ENCODE peak calls at places on chromosome 12, in nine cellular contexts. L is lung, U is pancreas, X is mammary epithelial cell, E is right lobe of liver, K is ascending aorta, C is A673, N is esophagus squamous epithelium, V is uterus. R is an unnamed sample. For H3K4me1, the result is how much of the 10 kb centered on the place peaks cover.

GRCh38 chr12:116880817-116881324 is 370 bp downstream of the HRK start:
- DNase-seq in L (no peak), U (peak), X (peak), E (no peak), K (no peak), C (peak), N (no peak), V (no peak), R (no peak)

GRCh38 chr12:42277426-42278115 is 39.5 kb upstream of the YAF2 start:
- DNase-seq in L (no peak), U (no peak), X (no peak), E (no peak), K (no peak), C (peak), N (no peak), V (no peak), R (no peak)

GRCh38 chr12:130677957-130678558 is 38.0 kb downstream of the RIMBP2 start:
- DNase-seq in L (no peak), U (no peak), X (no peak), E (no peak), K (no peak), C (no peak), N (no peak), V (no peak), R (no peak)

GRCh38 chr12:77591959-77592358 is 238.7 kb upstream of the NAV3 start:
- DNase-seq in L (no peak), U (no peak), X (no peak), E (no peak), K (no peak), C (no peak), N (no peak), V (no peak), R (no peak)

GRCh38 chr12:64825143-64826011 is 930 bp downstream of the TBC1D30 start:
- DNase-seq in L (no peak), U (no peak), X (no peak), E (no peak), K (no peak), C (no peak), N (no peak), V (no peak), R (no peak)

GRCh38 chr12:67147030-67147429 is 122.1 kb upstream of the CAND1 start:
- DNase-seq in L (no peak), U (no peak), X (no peak), E (no peak), K (no peak), C (no peak), N (no peak), V (no peak), R (no peak)

GRCh38 chr12:22276313-22276712 is 58.2 kb downstream of the ST8SIA1 start:
- DNase-seq in L (no peak), U (no peak), X (no peak), E (no peak), K (no peak), C (no peak), N (no peak), V (peak), R (no peak)

GRCh38 chr12:3303410-3304136 is 187.4 kb upstream of the PRMT8 start:
- DNase-seq in L (no peak), U (peak), X (peak), E (no peak), K (no peak), C (no peak), N (no peak), V (no peak), R (no peak)

DNA sequence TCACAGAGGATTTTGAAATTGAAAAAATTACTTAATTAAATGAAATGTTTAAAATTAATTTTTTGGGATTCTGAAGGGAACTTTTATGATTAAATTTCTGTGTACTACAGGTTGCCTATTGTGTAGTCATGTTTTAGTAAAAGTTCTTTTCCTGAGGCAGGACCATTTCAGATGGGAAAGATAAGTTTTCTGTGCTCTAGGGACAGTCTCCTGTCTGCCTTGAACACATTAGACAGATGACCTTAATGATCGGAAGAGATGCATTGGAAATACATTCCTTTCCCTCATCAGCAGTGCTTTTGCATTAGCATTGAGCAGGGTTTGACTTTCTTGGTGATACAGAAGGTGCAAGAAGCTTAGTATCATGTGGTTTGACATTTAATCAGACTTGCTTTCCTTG is 28.1 kb downstream of the CRADD start:
- DNase-seq in L (no peak), U (no peak), X (no peak), E (no peak), K (no peak), C (no peak), N (no peak), V (no peak), R (no peak)
- H3K4me1 ChIP-seq in L (under half), U (under half), X (under half), E (under half), K (under half), C (under half), N (under half), V (under half), R (under half)

GRCh38 chr12:47808574-47809380 is 10.9 kb downstream of the HDAC7 start:
- DNase-seq in L (no peak), U (peak), X (peak), E (no peak), K (no peak), C (no peak), N (no peak), V (no peak), R (no peak)
- H3K4me1 ChIP-seq in L (half or more), U (under half), X (under half), E (under half), K (half or more), C (under half), N (half or more), V (half or more), R (half or more)

GRCh38 chr12:111482464-111482863 is 76.7 kb downstream of the SH2B3 start:
- DNase-seq in L (no peak), U (no peak), X (no peak), E (no peak), K (no peak), C (no peak), N (no peak), V (no peak), R (no peak)
- H3K4me1 ChIP-seq in L (under half), U (under half), X (under half), E (under half), K (under half), C (under half), N (under half), V (under half), R (under half)

DNA sequence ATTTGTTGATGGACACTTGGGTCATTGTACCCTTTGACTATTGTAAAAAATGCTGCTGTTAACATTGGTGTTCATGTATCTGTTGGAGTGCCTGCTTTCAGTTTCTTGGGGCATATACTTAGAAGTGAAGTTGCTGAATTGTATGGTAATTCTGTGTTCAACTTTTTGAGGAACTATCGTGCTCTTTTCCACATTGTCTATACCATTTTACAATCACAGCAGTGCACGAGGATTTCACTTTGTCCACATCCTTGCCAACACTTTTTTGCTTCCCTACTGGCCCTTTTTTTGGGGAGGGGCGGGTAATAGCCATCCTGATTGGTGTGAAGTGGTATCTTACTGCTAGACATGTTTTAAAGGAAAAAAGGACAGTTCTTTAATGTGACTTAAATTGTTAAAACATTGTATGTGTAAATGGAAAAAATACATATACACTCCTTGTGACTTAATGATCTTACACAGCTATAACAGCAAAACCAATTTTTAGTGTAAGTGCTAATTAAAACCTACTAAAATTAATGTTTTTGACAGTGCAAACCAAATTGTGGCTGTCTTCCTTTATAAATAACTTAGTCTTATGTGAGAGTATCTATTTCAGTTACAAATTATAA is 52.7 kb downstream of the WNK1 start:
- DNase-seq in L (no peak), U (no peak), X (no peak), E (no peak), K (no peak), C (no peak), N (no peak), V (no peak), R (no peak)
- H3K4me1 ChIP-seq in L (under half), U (under half), X (under half), E (under half), K (under half), C (under half), N (under half), V (under half), R (under half)

GRCh38 chr12:6551063-6551461 is 4.8 kb downstream of the IFFO1 start:
- DNase-seq in L (no peak), U (no peak), X (no peak), E (peak), K (peak), C (no peak), N (no peak), V (peak), R (no peak)

GRCh38 chr12:6548556-6549378 is 7.1 kb downstream of the IFFO1 start:
- DNase-seq in L (no peak), U (no peak), X (no peak), E (no peak), K (peak), C (no peak), N (no peak), V (no peak), R (no peak)

GRCh38 chr12:6547987-6548386 is 7.9 kb downstream of the IFFO1 start:
- DNase-seq in L (no peak), U (no peak), X (peak), E (no peak), K (peak), C (no peak), N (no peak), V (peak), R (no peak)

GRCh38 chr12:6550294-6551062 is 5.4 kb downstream of the IFFO1 start:
- DNase-seq in L (no peak), U (no peak), X (no peak), E (no peak), K (peak), C (no peak), N (no peak), V (no peak), R (no peak)

DNA sequence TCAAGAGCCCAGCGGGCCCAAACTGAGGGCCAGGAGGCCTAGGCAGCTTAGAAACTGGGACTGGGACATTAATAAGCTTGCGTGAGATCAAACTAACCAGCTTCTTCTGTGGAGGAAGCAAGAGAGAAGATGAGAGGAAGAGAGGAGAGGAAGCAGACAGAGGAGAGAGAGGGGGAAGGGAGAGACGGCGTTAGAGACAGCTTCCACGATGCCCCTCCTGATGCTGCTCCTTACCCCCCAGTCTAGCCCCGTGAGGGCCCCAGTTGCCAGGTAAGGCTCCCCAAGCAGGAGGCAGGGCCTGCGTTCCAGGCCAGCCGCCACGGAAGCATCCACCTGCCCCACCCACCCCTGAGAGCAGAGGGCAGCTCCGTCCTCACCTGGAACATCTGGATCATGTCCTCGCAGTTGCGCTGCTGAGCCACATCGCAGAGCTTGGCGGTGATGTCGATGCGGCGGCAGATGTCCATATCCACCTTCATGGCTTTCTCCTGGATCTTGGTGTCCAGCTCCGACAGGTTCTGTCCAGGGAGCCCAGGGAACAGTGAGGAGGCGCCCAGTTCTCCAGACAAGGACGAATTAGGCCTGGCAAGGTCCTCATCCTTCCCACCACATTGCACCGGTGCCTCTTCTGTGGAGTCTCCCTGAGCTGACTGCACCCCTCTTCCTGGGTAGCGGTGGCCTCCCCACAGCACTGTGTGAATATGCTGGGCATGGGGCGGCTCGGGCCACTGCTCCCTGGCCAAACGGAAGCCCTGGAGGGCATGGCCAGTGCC is 6.3 kb downstream of the IFFO1 start:
- DNase-seq in L (no peak), U (no peak), X (no peak), E (no peak), K (peak), C (no peak), N (no peak), V (no peak), R (no peak)
- H3K4me1 ChIP-seq in L (under half), U (under half), X (under half), E (under half), K (under half), C (under half), N (under half), V (half or more), R (half or more)

DNA sequence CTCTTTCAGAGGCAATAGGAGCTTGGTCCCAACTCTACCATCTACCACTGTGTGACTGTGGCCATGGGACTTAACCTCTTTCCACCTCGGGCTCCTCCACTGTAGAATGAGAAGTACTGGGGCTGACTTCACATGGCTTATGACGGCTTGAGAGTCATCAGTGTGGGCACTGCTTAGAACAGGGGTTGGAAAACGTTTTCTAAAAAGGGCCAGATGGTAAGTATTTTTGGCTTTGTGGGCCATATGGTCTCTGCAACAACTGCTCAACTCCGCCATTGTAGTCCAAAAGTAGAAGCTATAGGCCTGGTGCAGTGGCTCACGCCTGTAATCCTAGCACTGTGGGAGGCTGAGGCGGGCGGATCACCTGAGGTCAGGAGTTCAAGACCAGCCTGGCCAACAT is 69.2 kb upstream of the LTA4H start:
- DNase-seq in L (no peak), U (no peak), X (no peak), E (no peak), K (no peak), C (no peak), N (no peak), V (no peak), R (no peak)
- H3K4me1 ChIP-seq in L (under half), U (under half), X (under half), E (under half), K (under half), C (under half), N (under half), V (under half), R (under half)

DNA sequence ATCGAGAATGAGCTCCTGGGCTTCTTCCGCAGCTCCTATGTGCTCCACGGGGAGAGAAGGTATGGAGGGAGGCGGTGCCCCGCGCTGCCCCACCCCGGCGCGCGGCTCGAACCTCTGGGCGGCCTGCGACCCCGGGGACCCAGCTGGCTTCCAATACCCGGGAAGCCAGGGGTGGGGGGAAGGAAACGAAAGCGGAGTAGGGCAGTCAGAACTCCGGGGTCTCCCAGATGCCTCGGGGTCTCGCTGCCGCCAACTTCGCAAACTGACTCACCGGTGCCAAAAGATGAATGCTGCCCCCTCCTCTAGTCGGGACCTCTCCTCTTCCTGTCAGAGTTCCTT is 1.3 kb downstream of the TRHDE start:
- DNase-seq in L (no peak), U (peak), X (no peak), E (no peak), K (no peak), C (no peak), N (no peak), V (peak), R (no peak)
- H3K4me1 ChIP-seq in L (under half), U (under half), X (under half), E (under half), K (under half), C (under half), N (under half), V (under half), R (under half)